ENCODE peak calls at places on chromosomes 7 and 10, in ten cellular contexts. Y, I, C, D, S, F, L, G, X and Z are unnamed samples.

GRCh38 chr10:123878666-123879311 is 12.8 kb downstream of the CPXM2 start:
- DNase-seq in Y (no peak), I (no peak), C (no peak), D (no peak), S (no peak), F (no peak), L (no peak), G (peak), X (no peak), Z (no peak)

GRCh38 chr7:151759591-151760042 is 117.3 kb downstream of the PRKAG2 start:
- DNase-seq in Y (peak), I (peak), C (peak), D (peak), S (no peak), F (peak), L (no peak), G (peak), X (peak), Z (peak)

GRCh38 chr7:157674715-157675426 is 338.1 kb downstream of the DNAJB6 start:
- DNase-seq in Y (no peak), I (no peak), C (no peak), D (no peak), S (no peak), F (no peak), L (no peak), G (no peak), X (no peak), Z (no peak)

GRCh38 chr7:29265208-29265923 is 70.8 kb downstream of the CHN2 start:
- DNase-seq in Y (no peak), I (no peak), C (no peak), D (no peak), S (no peak), F (peak), L (no peak), G (peak), X (peak), Z (peak)

GRCh38 chr7:84611391-84611790 is 416.8 kb upstream of the SEMA3A start:
- DNase-seq in Y (no peak), I (no peak), C (no peak), D (no peak), S (no peak), F (no peak), L (no peak), G (no peak), X (no peak), Z (no peak)

GRCh38 chr10:55629792-55630490 is 731.1 kb downstream of the ZWINT start:
- DNase-seq in Y (peak), I (no peak), C (no peak), D (peak), S (no peak), F (peak), L (no peak), G (peak), X (peak), Z (peak)

GRCh38 chr7:86598721-86599120 is 45.0 kb upstream of the GRM3 start:
- DNase-seq in Y (no peak), I (no peak), C (no peak), D (no peak), S (no peak), F (no peak), L (no peak), G (no peak), X (no peak), Z (no peak)

GRCh38 chr7:97024209-97025129 is at the start of gene DLX5:
- DNase-seq in Y (peak), I (no peak), C (no peak), D (no peak), S (peak), F (peak), L (no peak), G (peak), X (peak), Z (no peak)

GRCh38 chr7:30348083-30348560 is 63.7 kb downstream of the ZNRF2 start:
- DNase-seq in Y (no peak), I (no peak), C (peak), D (no peak), S (no peak), F (peak), L (no peak), G (peak), X (peak), Z (no peak)

GRCh38 chr7:47578581-47579270 is 3.2 kb downstream of the TNS3 start:
- DNase-seq in Y (no peak), I (no peak), C (no peak), D (no peak), S (no peak), F (no peak), L (no peak), G (peak), X (peak), Z (no peak)

GRCh38 chr10:11898372-11899066 is 75.4 kb downstream of the PROSER2 start:
- DNase-seq in Y (peak), I (no peak), C (no peak), D (no peak), S (peak), F (peak), L (peak), G (no peak), X (peak), Z (peak)

GRCh38 chr7:67343566-67343965 is 346.9 kb downstream of the TYW1 start:
- DNase-seq in Y (peak), I (peak), C (no peak), D (peak), S (no peak), F (no peak), L (no peak), G (no peak), X (no peak), Z (no peak)

GRCh38 chr7:99363286-99363685 is 11.2 kb upstream of the ARPC1B start:
- DNase-seq in Y (no peak), I (no peak), C (no peak), D (no peak), S (no peak), F (no peak), L (no peak), G (no peak), X (peak), Z (no peak)

GRCh38 chr7:151694828-151695580 is 175.3 kb upstream of the RHEB start:
- DNase-seq in Y (peak), I (peak), C (no peak), D (peak), S (peak), F (no peak), L (peak), G (peak), X (no peak), Z (peak)

GRCh38 chr10:21526952-21527633 is 1.6 kb upstream of the SKIDA1 start:
- DNase-seq in Y (peak), I (peak), C (no peak), D (peak), S (peak), F (peak), L (peak), G (peak), X (peak), Z (peak)

GRCh38 chr10:52359466-52359865 is 45.4 kb downstream of the DKK1 start:
- DNase-seq in Y (no peak), I (no peak), C (no peak), D (no peak), S (no peak), F (peak), L (no peak), G (no peak), X (peak), Z (no peak)

GRCh38 chr10:89201345-89202032 is 5.6 kb downstream of the CH25H start:
- DNase-seq in Y (no peak), I (no peak), C (no peak), D (no peak), S (no peak), F (no peak), L (no peak), G (no peak), X (no peak), Z (no peak)

GRCh38 chr7:122887198-122887597 is 938 bp upstream of the CADPS2 start:
- DNase-seq in Y (peak), I (peak), C (no peak), D (peak), S (peak), F (peak), L (peak), G (peak), X (peak), Z (peak)

GRCh38 chr7:78420001-78420400 is 621.4 kb downstream of the PHTF2 start:
- DNase-seq in Y (no peak), I (no peak), C (no peak), D (no peak), S (no peak), F (no peak), L (no peak), G (no peak), X (no peak), Z (no peak)

GRCh38 chr10:101840102-101840684 is 3.4 kb downstream of the KCNIP2 start:
- DNase-seq in Y (peak), I (no peak), C (no peak), D (no peak), S (no peak), F (peak), L (peak), G (peak), X (no peak), Z (no peak)

GRCh38 chr7:158246960-158247673 is 340.5 kb downstream of the PTPRN2 start:
- DNase-seq in Y (no peak), I (no peak), C (no peak), D (no peak), S (peak), F (no peak), L (no peak), G (no peak), X (no peak), Z (no peak)

GRCh38 chr10:34504534-34504933 is 310.6 kb downstream of the PARD3 start:
- DNase-seq in Y (no peak), I (no peak), C (peak), D (no peak), S (no peak), F (peak), L (no peak), G (peak), X (peak), Z (peak)

GRCh38 chr10:279232-279631 is 144.0 kb downstream of the ZMYND11 start:
- DNase-seq in Y (no peak), I (no peak), C (no peak), D (no peak), S (no peak), F (no peak), L (no peak), G (no peak), X (no peak), Z (no peak)

GRCh38 chr7:105674200-105675030 is 93.1 kb upstream of the EFCAB10 start:
- DNase-seq in Y (no peak), I (no peak), C (no peak), D (no peak), S (no peak), F (no peak), L (no peak), G (no peak), X (no peak), Z (peak)

GRCh38 chr7:156659961-156660360 is 19.4 kb downstream of the RNF32 start:
- DNase-seq in Y (no peak), I (no peak), C (no peak), D (no peak), S (no peak), F (no peak), L (no peak), G (no peak), X (no peak), Z (no peak)

GRCh38 chr10:42475168-42476098 is 162.9 kb downstream of the ZNF33B start:
- DNase-seq in Y (peak), I (no peak), C (no peak), D (no peak), S (no peak), F (peak), L (peak), G (peak), X (no peak), Z (peak)

GRCh38 chr7:151013728-151014497 is 10.4 kb downstream of the ATG9B start:
- DNase-seq in Y (peak), I (peak), C (no peak), D (peak), S (peak), F (peak), L (peak), G (peak), X (peak), Z (peak)

GRCh38 chr7:20019757-20020432 is 197.3 kb downstream of the MACC1 start:
- DNase-seq in Y (no peak), I (no peak), C (no peak), D (no peak), S (no peak), F (no peak), L (no peak), G (no peak), X (no peak), Z (no peak)

GRCh38 chr10:7887417-7887816 is 69.1 kb downstream of the TAF3 start:
- DNase-seq in Y (no peak), I (no peak), C (no peak), D (no peak), S (no peak), F (peak), L (no peak), G (no peak), X (peak), Z (no peak)

GRCh38 chr10:49149881-49150280 is 16.1 kb upstream of the FAM170B start:
- DNase-seq in Y (no peak), I (no peak), C (no peak), D (no peak), S (no peak), F (no peak), L (no peak), G (no peak), X (no peak), Z (no peak)

GRCh38 chr10:90921906-90922305 is 1.0 kb upstream of the ANKRD1 start:
- DNase-seq in Y (no peak), I (no peak), C (no peak), D (no peak), S (no peak), F (no peak), L (no peak), G (no peak), X (no peak), Z (no peak)

GRCh38 chr10:90920986-90921643 is at the start of gene ANKRD1:
- DNase-seq in Y (no peak), I (peak), C (peak), D (no peak), S (no peak), F (peak), L (no peak), G (peak), X (peak), Z (no peak)

GRCh38 chr10:90917231-90917967 is 3.5 kb downstream of the ANKRD1 start:
- DNase-seq in Y (peak), I (no peak), C (no peak), D (no peak), S (no peak), F (no peak), L (no peak), G (no peak), X (no peak), Z (no peak)

GRCh38 chr10:90917968-90918318 is 2.9 kb downstream of the ANKRD1 start:
- DNase-seq in Y (no peak), I (no peak), C (no peak), D (no peak), S (no peak), F (no peak), L (no peak), G (no peak), X (no peak), Z (no peak)

GRCh38 chr10:90919683-90920574 is 958 bp downstream of the ANKRD1 start:
- DNase-seq in Y (no peak), I (no peak), C (no peak), D (no peak), S (no peak), F (no peak), L (no peak), G (no peak), X (no peak), Z (no peak)
- H3K4me3 ChIP-seq in Y (peak), I (peak), C (no peak), D (no peak), S (no peak), F (peak), L (no peak), G (no peak), X (no peak), Z (no peak)

GRCh38 chr7:102415685-102416225 is 17.6 kb upstream of the ORAI2 start:
- DNase-seq in Y (peak), I (no peak), C (no peak), D (no peak), S (no peak), F (no peak), L (peak), G (no peak), X (no peak), Z (no peak)
- H3K27ac ChIP-seq in Y (no peak), I (no peak), C (no peak), D (peak), S (no peak), F (no peak), L (peak), G (no peak), X (no peak), Z (no peak)

GRCh38 chr7:6528401-6529130 is 22.7 kb downstream of the GRID2IP start:
- DNase-seq in Y (no peak), I (no peak), C (no peak), D (no peak), S (no peak), F (no peak), L (no peak), G (no peak), X (no peak), Z (no peak)

GRCh38 chr7:6529643-6530042 is 21.6 kb downstream of the GRID2IP start:
- DNase-seq in Y (no peak), I (no peak), C (no peak), D (no peak), S (no peak), F (no peak), L (no peak), G (no peak), X (no peak), Z (no peak)

GRCh38 chr7:6531492-6532279 is 19.6 kb downstream of the GRID2IP start:
- DNase-seq in Y (no peak), I (no peak), C (no peak), D (no peak), S (no peak), F (no peak), L (no peak), G (no peak), X (no peak), Z (no peak)

GRCh38 chr7:6530626-6531491 is 20.4 kb downstream of the GRID2IP start:
- DNase-seq in Y (peak), I (no peak), C (no peak), D (peak), S (no peak), F (no peak), L (no peak), G (no peak), X (no peak), Z (no peak)

GRCh38 chr7:6526997-6527378 is 24.3 kb downstream of the GRID2IP start:
- DNase-seq in Y (no peak), I (no peak), C (no peak), D (no peak), S (no peak), F (no peak), L (no peak), G (no peak), X (no peak), Z (no peak)
- H3K4me3 ChIP-seq in Y (peak), I (peak), C (peak), D (peak), S (no peak), F (peak), L (peak), G (peak), X (no peak), Z (no peak)

GRCh38 chr10:129530486-129531065 is 63.5 kb downstream of the MGMT start:
- DNase-seq in Y (no peak), I (no peak), C (no peak), D (no peak), S (peak), F (no peak), L (no peak), G (no peak), X (no peak), Z (no peak)
- H3K27ac ChIP-seq in Y (no peak), I (no peak), C (no peak), D (no peak), S (no peak), F (no peak), L (no peak), G (no peak), X (no peak), Z (peak)

GRCh38 chr10:90856964-90857634 is 740 bp downstream of the HTR7 start:
- DNase-seq in Y (no peak), I (no peak), C (no peak), D (no peak), S (peak), F (no peak), L (no peak), G (peak), X (peak), Z (no peak)
- H3K4me3 ChIP-seq in Y (peak), I (peak), C (peak), D (peak), S (peak), F (peak), L (peak), G (peak), X (peak), Z (peak)

DNA sequence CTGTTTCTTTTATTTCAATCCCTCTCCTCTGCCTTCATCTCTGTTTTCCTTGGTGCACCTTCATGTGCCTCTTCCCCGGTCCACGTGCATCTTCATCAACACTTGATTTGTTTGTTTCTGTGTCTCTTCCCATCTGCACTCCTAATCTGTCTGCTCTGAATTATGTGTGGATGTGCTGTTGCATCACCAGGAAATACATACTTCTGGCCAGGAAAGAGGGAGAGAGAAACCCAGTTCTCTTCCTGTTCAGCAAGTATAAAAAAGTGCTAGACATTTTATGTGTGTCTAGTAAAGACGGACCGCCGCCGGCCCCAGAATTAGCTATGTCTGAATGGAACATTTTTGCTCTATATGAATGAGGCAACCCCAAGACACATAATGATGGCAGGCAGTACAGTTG is 93.8 kb downstream of the CALD1 start:
- DNase-seq in Y (no peak), I (no peak), C (no peak), D (no peak), S (no peak), F (peak), L (no peak), G (peak), X (no peak), Z (no peak)
- H3K27ac ChIP-seq in Y (peak), I (peak), C (no peak), D (no peak), S (peak), F (no peak), L (peak), G (peak), X (no peak), Z (no peak)

DNA sequence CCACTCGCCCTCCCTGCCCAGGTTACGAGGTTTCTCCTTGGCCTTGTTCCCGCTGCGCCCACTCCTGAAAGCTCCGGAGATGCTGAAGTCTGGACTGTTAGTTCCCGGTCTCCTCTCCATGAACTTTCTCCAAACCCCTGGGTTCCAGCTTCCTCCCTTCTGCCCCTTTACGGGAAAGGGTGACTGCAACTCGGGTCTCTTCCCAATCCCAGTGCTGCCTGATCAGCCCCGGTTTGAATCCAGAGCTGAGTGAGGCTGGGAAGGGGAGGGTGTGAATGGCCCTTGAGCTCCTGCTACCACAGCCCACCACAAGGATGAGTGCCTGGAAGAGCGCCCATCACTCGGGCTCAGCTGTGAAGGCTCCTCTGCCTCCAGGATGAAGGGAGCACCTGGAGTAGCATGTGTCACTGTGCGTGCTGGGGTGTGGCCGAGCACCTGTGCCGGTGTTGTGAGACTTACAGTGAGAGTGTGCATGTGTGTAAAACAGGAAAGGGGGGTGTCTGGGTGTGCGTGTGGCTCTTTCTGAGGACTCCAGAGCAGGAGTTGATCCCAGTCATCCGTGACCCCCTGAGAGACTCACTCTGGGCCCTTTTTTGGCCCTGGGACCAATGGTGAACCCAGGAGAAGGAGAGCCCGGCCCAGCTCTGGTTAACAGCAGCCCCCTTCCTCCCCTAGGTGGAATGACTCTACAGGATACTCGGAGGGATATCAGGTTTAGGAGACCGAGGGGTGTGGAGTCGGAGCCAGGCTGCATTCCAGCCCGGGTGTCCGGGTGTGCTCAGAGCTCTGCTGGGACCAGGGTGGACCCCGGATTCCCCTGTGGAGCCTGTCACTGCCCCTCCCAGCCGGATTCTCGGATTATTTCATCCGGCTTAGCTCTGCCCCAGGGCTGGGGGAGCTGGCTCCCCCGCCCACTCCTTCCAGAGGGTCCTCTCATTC is 1.1 kb upstream of the ZNF467 start:
- DNase-seq in Y (no peak), I (no peak), C (no peak), D (no peak), S (peak), F (peak), L (peak), G (peak), X (no peak), Z (no peak)
- H3K4me3 ChIP-seq in Y (no peak), I (peak), C (no peak), D (no peak), S (no peak), F (peak), L (peak), G (no peak), X (no peak), Z (no peak)